ENCODE peak calls at places on chromosomes 12 and 14, in eight cellular contexts. One of them, this sample, is unnamed.

GRCh38 chr14:70771781-70772212 is 37.5 kb downstream of the MAP3K9 start:
- DNase-seq in non-pigmented ciliary epithelial cell: no peak
- DNase-seq in Peyer's patch: no peak
- DNase-seq in anterior cingulate cortex: no peak
- DNase-seq in fibroblast of the aortic adventitia: no peak
- DNase-seq in foreskin fibroblast: no peak
- DNase-seq in activated CD4-positive, alpha-beta T cell treated with anti-CD3 and anti-CD28 coated beads, Interleukin-2, amount 50 U/mL, for 1 hour: no peak
- DNase-seq in C1 segment of cervical spinal cord: peak; percentile 34
- DNase-seq in this sample: peak; percentile 0

GRCh38 chr12:126506426-126507182 is 1441.4 kb downstream of the AACS start:
- DNase-seq in activated CD4-positive, alpha-beta T cell treated with anti-CD3 and anti-CD28 coated beads, Interleukin-2, amount 50 U/mL, for 1 hour: no peak
- DNase-seq in foreskin fibroblast: no peak
- DNase-seq in non-pigmented ciliary epithelial cell: no peak
- DNase-seq in C1 segment of cervical spinal cord: no peak
- DNase-seq in Peyer's patch: no peak
- DNase-seq in anterior cingulate cortex: no peak
- DNase-seq in fibroblast of the aortic adventitia: peak; percentile 21
- DNase-seq in this sample: no peak

GRCh38 chr12:30564394-30564793 is 131.3 kb downstream of the IPO8 start:
- DNase-seq in C1 segment of cervical spinal cord: no peak
- DNase-seq in Peyer's patch: no peak
- DNase-seq in non-pigmented ciliary epithelial cell: no peak
- DNase-seq in anterior cingulate cortex: no peak
- DNase-seq in fibroblast of the aortic adventitia: no peak
- DNase-seq in activated CD4-positive, alpha-beta T cell treated with anti-CD3 and anti-CD28 coated beads, Interleukin-2, amount 50 U/mL, for 1 hour: no peak
- DNase-seq in foreskin fibroblast: no peak
- DNase-seq in this sample: no peak

GRCh38 chr14:92503756-92504491 is 9.7 kb upstream of the RIN3 start:
- DNase-seq in fibroblast of the aortic adventitia: peak; percentile 43
- DNase-seq in non-pigmented ciliary epithelial cell: no peak
- DNase-seq in anterior cingulate cortex: no peak
- DNase-seq in Peyer's patch: no peak
- DNase-seq in C1 segment of cervical spinal cord: no peak
- DNase-seq in activated CD4-positive, alpha-beta T cell treated with anti-CD3 and anti-CD28 coated beads, Interleukin-2, amount 50 U/mL, for 1 hour: no peak
- DNase-seq in foreskin fibroblast: peak; percentile 88
- DNase-seq in this sample: no peak

GRCh38 chr12:47824198-47824597 is 4.5 kb upstream of the HDAC7 start:
- DNase-seq in non-pigmented ciliary epithelial cell: no peak
- DNase-seq in foreskin fibroblast: no peak
- DNase-seq in fibroblast of the aortic adventitia: no peak
- DNase-seq in Peyer's patch: peak; percentile 63
- DNase-seq in anterior cingulate cortex: no peak
- DNase-seq in activated CD4-positive, alpha-beta T cell treated with anti-CD3 and anti-CD28 coated beads, Interleukin-2, amount 50 U/mL, for 1 hour: peak; percentile 43
- DNase-seq in C1 segment of cervical spinal cord: no peak
- DNase-seq in this sample: no peak

GRCh38 chr12:65501093-65501621 is 222.7 kb downstream of the MSRB3 start:
- DNase-seq in activated CD4-positive, alpha-beta T cell treated with anti-CD3 and anti-CD28 coated beads, Interleukin-2, amount 50 U/mL, for 1 hour: no peak
- DNase-seq in Peyer's patch: no peak
- DNase-seq in fibroblast of the aortic adventitia: peak; percentile 91
- DNase-seq in anterior cingulate cortex: peak; percentile 15
- DNase-seq in foreskin fibroblast: no peak
- DNase-seq in C1 segment of cervical spinal cord: no peak
- DNase-seq in non-pigmented ciliary epithelial cell: no peak
- DNase-seq in this sample: peak; percentile 8

GRCh38 chr12:85225501-85225900 is 54.5 kb upstream of the ALX1 start:
- DNase-seq in activated CD4-positive, alpha-beta T cell treated with anti-CD3 and anti-CD28 coated beads, Interleukin-2, amount 50 U/mL, for 1 hour: no peak
- DNase-seq in C1 segment of cervical spinal cord: no peak
- DNase-seq in Peyer's patch: no peak
- DNase-seq in foreskin fibroblast: no peak
- DNase-seq in non-pigmented ciliary epithelial cell: no peak
- DNase-seq in fibroblast of the aortic adventitia: no peak
- DNase-seq in anterior cingulate cortex: no peak
- DNase-seq in this sample: no peak

GRCh38 chr12:79414252-79414651 is 276.5 kb downstream of the PAWR start:
- DNase-seq in anterior cingulate cortex: no peak
- DNase-seq in fibroblast of the aortic adventitia: no peak
- DNase-seq in non-pigmented ciliary epithelial cell: no peak
- DNase-seq in foreskin fibroblast: no peak
- DNase-seq in activated CD4-positive, alpha-beta T cell treated with anti-CD3 and anti-CD28 coated beads, Interleukin-2, amount 50 U/mL, for 1 hour: no peak
- DNase-seq in Peyer's patch: no peak
- DNase-seq in C1 segment of cervical spinal cord: no peak
- DNase-seq in this sample: no peak

GRCh38 chr12:92462049-92462448 is 240.7 kb upstream of the PLEKHG7 start:
- DNase-seq in fibroblast of the aortic adventitia: no peak
- DNase-seq in Peyer's patch: peak; percentile 56
- DNase-seq in C1 segment of cervical spinal cord: no peak
- DNase-seq in activated CD4-positive, alpha-beta T cell treated with anti-CD3 and anti-CD28 coated beads, Interleukin-2, amount 50 U/mL, for 1 hour: no peak
- DNase-seq in anterior cingulate cortex: no peak
- DNase-seq in foreskin fibroblast: no peak
- DNase-seq in non-pigmented ciliary epithelial cell: peak; percentile 64
- DNase-seq in this sample: no peak

GRCh38 chr14:26255213-26255612 is 342.6 kb downstream of the NOVA1 start:
- DNase-seq in fibroblast of the aortic adventitia: peak; percentile 70
- DNase-seq in non-pigmented ciliary epithelial cell: no peak
- DNase-seq in anterior cingulate cortex: no peak
- DNase-seq in Peyer's patch: no peak
- DNase-seq in C1 segment of cervical spinal cord: no peak
- DNase-seq in foreskin fibroblast: peak; percentile 0
- DNase-seq in activated CD4-positive, alpha-beta T cell treated with anti-CD3 and anti-CD28 coated beads, Interleukin-2, amount 50 U/mL, for 1 hour: no peak
- DNase-seq in this sample: no peak

GRCh38 chr14:32009636-32010560 is 67.2 kb upstream of the ARHGAP5 start:
- DNase-seq in non-pigmented ciliary epithelial cell: no peak
- DNase-seq in Peyer's patch: no peak
- DNase-seq in foreskin fibroblast: no peak
- DNase-seq in activated CD4-positive, alpha-beta T cell treated with anti-CD3 and anti-CD28 coated beads, Interleukin-2, amount 50 U/mL, for 1 hour: no peak
- DNase-seq in C1 segment of cervical spinal cord: no peak
- DNase-seq in fibroblast of the aortic adventitia: no peak
- DNase-seq in anterior cingulate cortex: no peak
- DNase-seq in this sample: no peak

This sample was measured in hypothalamus.